ENCODE peak calls at places on chromosome 14, in nine cellular contexts. R is AG04450, L is lower leg skin, Z is astrocyte of the spinal cord, W is tibial nerve, O is brain microvascular endothelial cell, Y is retinal pigment epithelial cell, U is cardiac muscle cell, N is PC-9. H is an unnamed sample.

GRCh38 chr14:37583358-37584210 is 11.5 kb downstream of the FOXA1 start:
- DNase-seq in R (no peak), L (no peak), Z (no peak), W (no peak), O (no peak), Y (no peak), U (no peak), N (no peak), H (no peak)

GRCh38 chr14:106141242-106142220 is 615.1 kb downstream of the TMEM121 start:
- DNase-seq in R (no peak), L (no peak), Z (no peak), W (no peak), O (no peak), Y (no peak), U (no peak), N (no peak), H (no peak)

GRCh38 chr14:44662250-44662891 is 155.3 kb upstream of the FSCB start:
- DNase-seq in R (no peak), L (no peak), Z (no peak), W (no peak), O (no peak), Y (no peak), U (no peak), N (no peak), H (no peak)

GRCh38 chr14:33551963-33552362 is 398.9 kb downstream of the EGLN3 start:
- DNase-seq in R (no peak), L (no peak), Z (no peak), W (no peak), O (no peak), Y (no peak), U (no peak), N (no peak), H (no peak)

GRCh38 chr14:40847496-40847895 is 759.2 kb upstream of the LRFN5 start:
- DNase-seq in R (no peak), L (no peak), Z (no peak), W (no peak), O (no peak), Y (no peak), U (no peak), N (no peak), H (no peak)

GRCh38 chr14:24275524-24276139 is 4.2 kb upstream of the RABGGTA start:
- DNase-seq in R (no peak), L (no peak), Z (no peak), W (no peak), O (no peak), Y (no peak), U (no peak), N (no peak), H (no peak)

GRCh38 chr14:74475678-74476077 is 17.4 kb downstream of the NPC2 start:
- DNase-seq in R (no peak), L (no peak), Z (peak), W (no peak), O (peak), Y (peak), U (no peak), N (no peak), H (peak)

GRCh38 chr14:95547626-95548327 is 12.9 kb downstream of the GLRX5 start:
- DNase-seq in R (no peak), L (peak), Z (peak), W (no peak), O (peak), Y (peak), U (no peak), N (peak), H (peak)

GRCh38 chr14:103802353-103802752 is 45.0 kb downstream of the PPP1R13B start:
- DNase-seq in R (no peak), L (no peak), Z (no peak), W (no peak), O (no peak), Y (no peak), U (no peak), N (no peak), H (no peak)

GRCh38 chr14:59634617-59635016 is 58.0 kb upstream of the CCDC175 start:
- DNase-seq in R (no peak), L (no peak), Z (no peak), W (no peak), O (no peak), Y (no peak), U (no peak), N (no peak), H (no peak)

GRCh38 chr14:92863281-92863680 is 59.7 kb upstream of the CHGA start:
- DNase-seq in R (no peak), L (no peak), Z (no peak), W (no peak), O (no peak), Y (no peak), U (no peak), N (no peak), H (no peak)

GRCh38 chr14:93231129-93231979 is 24.3 kb downstream of the UBR7 start:
- DNase-seq in R (no peak), L (no peak), Z (peak), W (no peak), O (peak), Y (no peak), U (no peak), N (no peak), H (peak)

GRCh38 chr14:104105822-104106470 is 20.4 kb downstream of the ASPG start:
- DNase-seq in R (no peak), L (peak), Z (no peak), W (no peak), O (no peak), Y (no peak), U (no peak), N (no peak), H (no peak)

GRCh38 chr14:102155150-102155549 is 15.5 kb downstream of the WDR20 start:
- DNase-seq in R (no peak), L (no peak), Z (peak), W (no peak), O (peak), Y (peak), U (peak), N (peak), H (peak)

GRCh38 chr14:54606631-54607133 is 39.8 kb downstream of the SAMD4A start:
- DNase-seq in R (no peak), L (no peak), Z (peak), W (no peak), O (peak), Y (no peak), U (no peak), N (no peak), H (peak)

GRCh38 chr14:81247271-81247766 is 26.6 kb upstream of the GTF2A1 start:
- DNase-seq in R (no peak), L (no peak), Z (no peak), W (no peak), O (no peak), Y (no peak), U (no peak), N (peak), H (no peak)

GRCh38 chr14:79278798-79279644 is 932.3 kb downstream of the DIO2 start:
- DNase-seq in R (peak), L (peak), Z (peak), W (peak), O (peak), Y (peak), U (peak), N (no peak), H (peak)

GRCh38 chr14:104150201-104151027 is 12.0 kb downstream of the KIF26A start:
- DNase-seq in R (no peak), L (no peak), Z (peak), W (no peak), O (peak), Y (peak), U (peak), N (no peak), H (no peak)

GRCh38 chr14:54369343-54369742 is 27.5 kb upstream of the CDKN3 start:
- DNase-seq in R (no peak), L (no peak), Z (no peak), W (no peak), O (no peak), Y (no peak), U (no peak), N (no peak), H (no peak)

GRCh38 chr14:54252072-54252730 is 144.6 kb upstream of the CDKN3 start:
- DNase-seq in R (peak), L (no peak), Z (peak), W (no peak), O (peak), Y (peak), U (no peak), N (peak), H (peak)

GRCh38 chr14:21025374-21026151 is 702 bp upstream of the NDRG2 start:
- DNase-seq in R (no peak), L (peak), Z (no peak), W (peak), O (no peak), Y (no peak), U (peak), N (no peak), H (no peak)

DNA sequence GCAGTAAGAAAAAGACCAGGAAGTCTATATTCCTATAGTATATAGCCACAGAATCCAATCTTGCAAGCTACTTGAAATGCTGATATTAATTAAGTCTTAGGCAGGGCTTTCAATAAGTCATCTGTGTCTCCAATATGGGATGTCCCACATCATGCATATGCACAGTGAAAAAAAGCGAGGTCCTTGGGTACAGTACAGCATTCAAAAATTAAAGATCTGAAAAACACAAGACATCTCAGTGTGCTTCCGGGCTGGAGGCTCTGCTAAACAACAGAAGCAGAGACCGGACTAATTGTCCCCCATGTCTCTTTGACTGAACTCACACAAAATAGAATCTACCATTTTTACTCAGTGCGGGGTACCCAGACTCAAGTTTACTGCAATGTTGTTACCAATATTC is 156.0 kb downstream of the DAD1 start:
- DNase-seq in R (no peak), L (no peak), Z (no peak), W (no peak), O (no peak), Y (no peak), U (no peak), N (no peak), H (no peak)
- H3K4me3 ChIP-seq in R (no peak), L (no peak), Z (no peak), W (no peak), O (no peak), Y (no peak), U (no peak), N (no peak), H (no peak)

GRCh38 chr14:31457665-31458659 is 656 bp upstream of the DTD2 start:
- DNase-seq in R (no peak), L (no peak), Z (no peak), W (no peak), O (peak), Y (no peak), U (no peak), N (no peak), H (no peak)
- TF ChIP-seq CTCF in R (no peak), L (no peak), Z (no peak), W (peak), O (no peak), Y (no peak), U (no peak), N (no peak), H (no peak)

GRCh38 chr14:75847584-75847983 is 134.2 kb downstream of the TGFB3 start:
- DNase-seq in R (no peak), L (no peak), Z (no peak), W (no peak), O (no peak), Y (no peak), U (no peak), N (no peak), H (no peak)

GRCh38 chr14:75848337-75848736 is 133.5 kb downstream of the TGFB3 start:
- DNase-seq in R (no peak), L (no peak), Z (no peak), W (no peak), O (no peak), Y (no peak), U (no peak), N (no peak), H (no peak)

GRCh38 chr14:75854247-75854799 is 127.5 kb downstream of the TGFB3 start:
- DNase-seq in R (no peak), L (no peak), Z (no peak), W (no peak), O (no peak), Y (no peak), U (no peak), N (no peak), H (no peak)

GRCh38 chr14:75849496-75849895 is 132.3 kb downstream of the TGFB3 start:
- DNase-seq in R (no peak), L (no peak), Z (no peak), W (no peak), O (no peak), Y (no peak), U (no peak), N (peak), H (no peak)

DNA sequence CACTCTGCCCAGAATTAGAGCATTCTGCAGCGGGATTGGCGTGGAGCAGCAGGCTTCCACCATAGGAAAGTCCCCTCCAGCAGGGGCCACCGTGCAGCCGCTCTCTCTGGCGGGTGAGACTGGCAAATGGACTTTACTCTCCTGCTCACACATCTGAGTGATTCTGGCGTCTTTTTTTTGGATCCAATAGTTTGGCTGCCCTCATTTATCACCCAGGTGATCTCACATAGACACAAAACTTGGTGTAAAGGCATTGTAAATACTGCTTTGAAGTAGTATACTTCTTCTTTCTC is 130.3 kb downstream of the TGFB3 start:
- DNase-seq in R (no peak), L (no peak), Z (no peak), W (no peak), O (no peak), Y (no peak), U (no peak), N (no peak), H (no peak)
- H3K4me3 ChIP-seq in R (no peak), L (no peak), Z (no peak), W (no peak), O (no peak), Y (no peak), U (no peak), N (no peak), H (no peak)

DNA sequence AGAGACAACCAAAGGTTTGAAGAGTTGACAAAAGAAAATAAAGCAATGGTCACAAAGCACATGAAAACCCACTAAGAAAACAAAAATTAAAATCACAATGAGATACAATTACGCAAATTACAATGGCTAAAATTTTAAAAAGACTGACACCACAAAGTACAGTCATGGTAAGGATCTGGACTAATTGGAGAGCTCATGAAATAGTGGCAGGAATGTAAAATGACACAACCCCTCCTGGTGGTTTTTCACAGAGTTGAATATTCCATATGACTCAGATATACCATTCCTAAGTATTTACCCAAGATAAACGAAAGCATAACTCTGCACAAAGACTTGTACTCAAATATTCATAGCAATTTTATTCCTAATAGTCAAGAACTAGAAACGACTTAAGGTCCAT is 65.9 kb downstream of the NOVA1 start:
- DNase-seq in R (no peak), L (no peak), Z (peak), W (no peak), O (peak), Y (peak), U (no peak), N (peak), H (peak)
- TF ChIP-seq CTCF in R (peak), L (no peak), Z (peak), W (no peak), O (peak), Y (peak), U (peak), N (peak), H (peak)